ENCODE peak calls at places on chromosomes 6 and 20, in six cellular contexts. H is BE2C, Q is neural progenitor cell, G is bronchial epithelial cell, K is tibial nerve, U is HCT116. T is an unnamed sample.

GRCh38 chr6:112286010-112286409 is 31.6 kb upstream of the LAMA4 start:
- DNase-seq in G (no peak), U (no peak), K (no peak), H (no peak), Q (no peak), T (no peak)

GRCh38 chr6:112337209-112337638 is 9.9 kb upstream of the RFPL4B start:
- DNase-seq in K (peak; percentile 59), U (peak; percentile 43), Q (peak; percentile 88), H (peak; percentile 79), G (peak; percentile 61), T (peak; percentile 49)

GRCh38 chr6:12119085-12119588 is 107.0 kb downstream of the HIVEP1 start:
- DNase-seq in Q (no peak), U (no peak), K (no peak), G (no peak), H (no peak), T (no peak)

GRCh38 chr6:149032318-149032598 is 285.3 kb upstream of the TAB2 start:
- DNase-seq in G (no peak), U (no peak), H (no peak), Q (no peak), K (no peak), T (no peak)

GRCh38 chr20:59820204-59821041 is 113.0 kb downstream of the SYCP2 start:
- DNase-seq in K (peak; percentile 63), U (no peak), Q (no peak), G (peak; percentile 83), H (no peak), T (no peak)

GRCh38 chr6:24868765-24869164 is 67.0 kb downstream of the RIPOR2 start:
- DNase-seq in U (no peak), G (no peak), H (no peak), K (no peak), Q (no peak), T (no peak)

GRCh38 chr6:99808992-99809391 is 185.0 kb downstream of the MCHR2 start:
- DNase-seq in Q (no peak), U (no peak), H (no peak), K (no peak), G (no peak), T (no peak)

GRCh38 chr6:143745160-143746133 is 67.7 kb downstream of the PHACTR2 start:
- DNase-seq in K (peak; percentile 26), U (peak; percentile 15), G (peak; percentile 39), H (no peak), Q (peak; percentile 65), T (peak; percentile 88)

GRCh38 chr6:107392069-107392468 is 67.3 kb downstream of the PDSS2 start:
- DNase-seq in K (no peak), G (no peak), Q (no peak), H (no peak), U (no peak), T (no peak)

GRCh38 chr20:22797103-22797502 is 212.7 kb upstream of the FOXA2 start:
- DNase-seq in H (no peak), Q (no peak), U (no peak), K (no peak), G (peak; percentile 60), T (no peak)

GRCh38 chr6:132333639-132334516 is 67.4 kb downstream of the MOXD1 start:
- DNase-seq in G (peak; percentile 82), K (peak; percentile 27), U (peak; percentile 68), H (no peak), Q (no peak), T (no peak)

GRCh38 chr6:13508711-13509705 is 21.6 kb upstream of the GFOD1 start:
- DNase-seq in K (no peak), U (no peak), H (no peak), G (no peak), Q (no peak), T (peak; percentile 53)

GRCh38 chr20:17281478-17281877 is 54.6 kb downstream of the PCSK2 start:
- DNase-seq in K (no peak), Q (peak; percentile 74), G (peak; percentile 9), H (peak; percentile 57), U (peak; percentile 3), T (no peak)

GRCh38 chr6:57302477-57302876 is 15.0 kb upstream of the PRIM2 start:
- DNase-seq in Q (no peak), K (no peak), G (no peak), U (no peak), H (no peak), T (peak; percentile 61)

GRCh38 chr6:35725721-35726438 is 11.0 kb upstream of the ARMC12 start:
- DNase-seq in H (no peak), K (peak; percentile 74), G (no peak), Q (no peak), U (no peak), T (no peak)

GRCh38 chr6:52389626-52390360 is 27.8 kb downstream of the PAQR8 start:
- DNase-seq in G (peak; percentile 51), U (peak; percentile 48), Q (no peak), K (no peak), H (peak; percentile 83), T (peak; percentile 53)

GRCh38 chr6:13454286-13455221 is 32.8 kb downstream of the GFOD1 start:
- DNase-seq in G (peak; percentile 12), Q (no peak), H (no peak), U (no peak), K (peak; percentile 51), T (no peak)

GRCh38 chr20:58712823-58713731 is 20.5 kb downstream of the NPEPL1 start:
- DNase-seq in H (no peak), K (peak; percentile 2), Q (no peak), U (no peak), G (no peak), T (no peak)

GRCh38 chr6:37698264-37699137 is 818 bp upstream of the MDGA1 start:
- DNase-seq in U (peak; percentile 24), K (peak; percentile 18), G (peak; percentile 5), Q (peak; percentile 83), H (peak; percentile 78), T (peak; percentile 18)
- TF ChIP-seq CTCF in U (no peak), K (no peak), G (no peak), Q (no peak), H (no peak), T (peak; percentile 14)

GRCh38 chr6:133376743-133377142 is 135.6 kb downstream of the EYA4 start:
- DNase-seq in Q (no peak), H (no peak), K (no peak), G (no peak), U (no peak), T (no peak)

GRCh38 chr6:133380723-133381122 is 139.6 kb downstream of the EYA4 start:
- DNase-seq in Q (no peak), K (no peak), H (no peak), G (no peak), U (no peak), T (no peak)

GRCh38 chr6:133380047-133380446 is 138.9 kb downstream of the EYA4 start:
- DNase-seq in H (no peak), Q (no peak), K (no peak), G (no peak), U (no peak), T (no peak)

DNA sequence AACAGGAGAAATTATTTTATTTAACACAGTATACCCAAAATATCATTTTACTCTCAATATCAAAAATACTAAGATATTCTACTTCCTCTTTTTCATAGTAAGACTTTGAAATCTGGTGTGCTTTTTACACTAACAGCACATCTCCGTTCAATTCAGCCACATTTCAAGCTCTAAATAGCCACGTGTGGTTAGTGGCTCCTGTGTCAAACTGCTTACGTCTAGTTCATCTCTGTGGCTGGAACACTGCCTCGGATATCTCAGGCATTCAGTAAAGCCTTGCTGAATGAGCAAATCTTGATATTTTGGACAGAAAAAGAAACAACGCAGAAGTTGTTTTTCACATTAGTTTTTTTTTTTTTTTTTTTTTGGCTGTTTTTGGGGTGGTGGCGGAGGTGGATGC is 136.1 kb downstream of the EYA4 start:
- DNase-seq in K (no peak), U (no peak), Q (no peak), G (no peak), H (no peak), T (no peak)
- H3K4me3 ChIP-seq in K (no peak overlapping the region), U (no peak overlapping the region), Q (no peak overlapping the region), G (no peak overlapping the region), H (no peak overlapping the region), T (no peak overlapping the region)

DNA sequence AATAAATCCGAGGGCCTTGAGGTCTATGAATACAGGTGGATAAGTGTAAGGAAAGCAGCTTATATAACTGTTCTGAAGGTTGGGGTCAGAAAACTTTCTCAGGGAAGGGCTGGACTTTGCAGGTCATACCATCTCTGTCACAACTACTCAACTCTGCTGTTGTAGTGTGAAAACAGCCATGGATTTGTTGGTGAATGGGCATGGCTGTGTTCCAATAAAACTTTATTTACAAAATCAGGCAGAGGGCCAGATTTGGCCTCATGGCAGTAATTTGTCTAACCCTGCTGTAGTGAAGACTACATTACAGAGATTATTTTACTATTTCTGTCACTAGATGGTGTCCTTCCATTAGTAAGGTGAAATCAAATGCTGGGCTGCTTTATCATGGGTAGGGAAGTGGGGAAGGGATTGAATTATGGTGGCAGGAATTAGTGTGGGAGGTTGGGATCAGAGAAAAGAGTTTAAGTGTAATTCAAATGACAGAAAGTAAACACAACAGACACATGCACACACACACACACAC is 409.6 kb upstream of the CHD6 start:
- DNase-seq in U (no peak), G (no peak), H (no peak), Q (no peak), K (no peak), T (no peak)
- TF ChIP-seq CTCF in U (no peak), G (no peak), H (peak; percentile 52), Q (peak; percentile 41), K (no peak), T (peak; percentile 31)

GRCh38 chr20:33830371-33830770 is 19.2 kb downstream of the CHMP4B start:
- DNase-seq in K (no peak), H (peak; percentile 26), G (no peak), U (no peak), Q (no peak), T (no peak)

GRCh38 chr20:33829636-33830035 is 18.5 kb downstream of the CHMP4B start:
- DNase-seq in H (no peak), G (no peak), U (no peak), K (no peak), Q (no peak), T (no peak)

GRCh38 chr20:33828912-33829560 is 17.9 kb downstream of the CHMP4B start:
- DNase-seq in Q (no peak), K (no peak), G (no peak), U (no peak), H (no peak), T (no peak)

GRCh38 chr20:33835773-33836172 is 24.6 kb downstream of the CHMP4B start:
- DNase-seq in U (no peak), Q (no peak), K (peak; percentile 49), G (no peak), H (no peak), T (no peak)

DNA sequence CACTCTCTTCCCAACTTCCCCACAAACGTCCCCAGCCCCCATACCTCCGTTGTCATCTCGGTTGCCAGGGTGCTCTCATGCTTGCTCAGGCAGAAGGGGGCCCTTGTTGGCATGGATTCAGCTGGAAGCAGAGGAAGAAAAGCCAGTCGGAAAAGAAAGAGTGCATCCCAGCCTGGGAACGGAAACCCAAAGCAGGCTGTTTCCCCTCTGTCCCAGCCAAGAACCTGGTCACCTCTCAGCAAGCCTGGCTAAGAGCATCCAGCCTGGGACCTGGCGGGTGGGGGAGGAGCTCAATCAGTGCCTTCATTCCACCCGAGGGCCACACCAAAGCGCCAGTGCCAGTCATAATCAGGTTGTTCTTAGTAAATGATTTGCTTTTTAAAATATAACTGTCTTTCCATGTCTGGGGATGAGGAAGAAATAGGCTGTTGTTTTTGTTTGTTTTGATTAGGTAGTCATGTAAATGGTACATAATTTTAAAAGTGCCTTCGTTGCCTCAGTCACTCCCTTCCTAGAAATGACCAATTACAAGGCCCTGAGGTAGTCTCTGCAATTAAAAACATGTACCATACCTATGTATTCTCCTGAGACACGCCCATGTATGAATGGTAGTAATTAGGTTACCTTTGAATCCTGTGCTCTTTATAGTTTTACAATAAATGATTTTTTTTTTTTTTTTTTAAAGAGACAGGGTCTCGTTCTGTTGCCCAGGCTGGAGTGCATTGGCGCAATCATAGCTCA is 21.1 kb downstream of the CHMP4B start:
- DNase-seq in H (no peak), U (no peak), K (no peak), Q (peak; percentile 61), G (no peak), T (no peak)
- H3K4me3 ChIP-seq in H (no peak overlapping the region), U (no peak overlapping the region), K (no peak overlapping the region), Q (peak overlapping the region; percentile 10), G (no peak overlapping the region), T (no peak overlapping the region)

T was measured in LNCaP clone FGC.